ENCODE peak calls at places on chromosomes 4 and X, in ten cellular contexts. One of them, this sample, is unnamed.

GRCh38 chr4:40121515-40121914 is 64.9 kb downstream of the N4BP2 start:
- DNase-seq in Karpas-422: peak; percentile 48
- DNase-seq in lung: no peak
- DNase-seq in upper lobe of left lung: no peak
- DNase-seq in prostate gland: no peak
- DNase-seq in mesenchymal stem cell: peak; percentile 78
- DNase-seq in K562: peak; percentile 56
- DNase-seq in A549: peak; percentile 43
- DNase-seq in tibial nerve: no peak
- DNase-seq in RWPE2: no peak
- DNase-seq in this sample: no peak

GRCh38 chr4:110869862-110870577 is 247.1 kb upstream of the PITX2 start:
- DNase-seq in Karpas-422: no peak
- DNase-seq in lung: no peak
- DNase-seq in upper lobe of left lung: no peak
- DNase-seq in prostate gland: no peak
- DNase-seq in mesenchymal stem cell: no peak
- DNase-seq in K562: no peak
- DNase-seq in A549: peak; percentile 1
- DNase-seq in tibial nerve: no peak
- DNase-seq in RWPE2: no peak
- DNase-seq in this sample: no peak

GRCh38 chrX:40727599-40728252 is 7.6 kb downstream of the MED14 start:
- DNase-seq in Karpas-422: no peak
- DNase-seq in lung: no peak
- DNase-seq in upper lobe of left lung: no peak
- DNase-seq in prostate gland: no peak
- DNase-seq in mesenchymal stem cell: no peak
- DNase-seq in K562: no peak
- DNase-seq in A549: no peak
- DNase-seq in tibial nerve: no peak
- DNase-seq in RWPE2: no peak
- DNase-seq in this sample: no peak

GRCh38 chrX:12210196-12210815 is 72.0 kb downstream of the FRMPD4 start:
- DNase-seq in Karpas-422: no peak
- DNase-seq in lung: no peak
- DNase-seq in upper lobe of left lung: no peak
- DNase-seq in prostate gland: no peak
- DNase-seq in mesenchymal stem cell: peak; percentile 32
- DNase-seq in K562: no peak
- DNase-seq in A549: peak; percentile 38
- DNase-seq in tibial nerve: peak; percentile 12
- DNase-seq in RWPE2: peak; percentile 51
- DNase-seq in this sample: peak; percentile 17

GRCh38 chrX:12949927-12950656 is 24.8 kb upstream of the TMSB4X start:
- DNase-seq in Karpas-422: peak; percentile 96
- DNase-seq in lung: peak; percentile 81
- DNase-seq in upper lobe of left lung: no peak
- DNase-seq in prostate gland: peak; percentile 44
- DNase-seq in mesenchymal stem cell: peak; percentile 94
- DNase-seq in K562: peak; percentile 71
- DNase-seq in A549: no peak
- DNase-seq in tibial nerve: peak; percentile 66
- DNase-seq in RWPE2: no peak
- DNase-seq in this sample: peak; percentile 78

GRCh38 chrX:39953879-39954278 is 143.9 kb downstream of the BCOR start:
- DNase-seq in Karpas-422: no peak
- DNase-seq in lung: peak; percentile 79
- DNase-seq in upper lobe of left lung: peak; percentile 78
- DNase-seq in prostate gland: peak; percentile 88
- DNase-seq in mesenchymal stem cell: peak; percentile 76
- DNase-seq in K562: peak; percentile 24
- DNase-seq in A549: peak; percentile 88
- DNase-seq in tibial nerve: peak; percentile 66
- DNase-seq in RWPE2: peak; percentile 75
- DNase-seq in this sample: no peak

GRCh38 chr4:32455231-32455630 is 1735.1 kb downstream of the PCDH7 start:
- DNase-seq in Karpas-422: no peak
- DNase-seq in lung: no peak
- DNase-seq in upper lobe of left lung: no peak
- DNase-seq in prostate gland: no peak
- DNase-seq in mesenchymal stem cell: no peak
- DNase-seq in K562: no peak
- DNase-seq in A549: no peak
- DNase-seq in tibial nerve: no peak
- DNase-seq in RWPE2: no peak
- DNase-seq in this sample: no peak

GRCh38 chrX:19285857-19286256 is 57.9 kb upstream of the PDHA1 start:
- DNase-seq in Karpas-422: no peak
- DNase-seq in lung: no peak
- DNase-seq in upper lobe of left lung: no peak
- DNase-seq in prostate gland: no peak
- DNase-seq in mesenchymal stem cell: no peak
- DNase-seq in K562: no peak
- DNase-seq in A549: no peak
- DNase-seq in tibial nerve: no peak
- DNase-seq in RWPE2: no peak
- DNase-seq in this sample: no peak

GRCh38 chr4:54322817-54323417 is 93.8 kb downstream of the PDGFRA start:
- DNase-seq in Karpas-422: peak; percentile 87
- DNase-seq in lung: peak; percentile 64
- DNase-seq in upper lobe of left lung: no peak
- DNase-seq in prostate gland: peak; percentile 60
- DNase-seq in mesenchymal stem cell: peak; percentile 67
- DNase-seq in K562: peak; percentile 64
- DNase-seq in A549: peak; percentile 55
- DNase-seq in tibial nerve: peak; percentile 25
- DNase-seq in RWPE2: no peak
- DNase-seq in this sample: peak; percentile 79

GRCh38 chrX:151977923-151978322 is 3.4 kb upstream of the GABRE start:
- DNase-seq in Karpas-422: no peak
- DNase-seq in lung: no peak
- DNase-seq in upper lobe of left lung: no peak
- DNase-seq in prostate gland: peak; percentile 20
- DNase-seq in mesenchymal stem cell: no peak
- DNase-seq in K562: no peak
- DNase-seq in A549: no peak
- DNase-seq in tibial nerve: no peak
- DNase-seq in RWPE2: no peak
- DNase-seq in this sample: no peak

GRCh38 chr4:78346222-78346621 is 205.3 kb upstream of the ANXA3 start:
- DNase-seq in Karpas-422: no peak
- DNase-seq in lung: no peak
- DNase-seq in upper lobe of left lung: no peak
- DNase-seq in prostate gland: no peak
- DNase-seq in mesenchymal stem cell: no peak
- DNase-seq in K562: no peak
- DNase-seq in A549: no peak
- DNase-seq in tibial nerve: no peak
- DNase-seq in RWPE2: no peak
- DNase-seq in this sample: no peak

GRCh38 chr4:123976285-123976684 is 579.7 kb downstream of the SPRY1 start:
- DNase-seq in Karpas-422: no peak
- DNase-seq in lung: no peak
- DNase-seq in upper lobe of left lung: no peak
- DNase-seq in prostate gland: no peak
- DNase-seq in mesenchymal stem cell: peak; percentile 21
- DNase-seq in K562: no peak
- DNase-seq in A549: no peak
- DNase-seq in tibial nerve: no peak
- DNase-seq in RWPE2: no peak
- DNase-seq in this sample: no peak
- H3K27ac ChIP-seq in Karpas-422: no peak overlapping the region
- H3K27ac ChIP-seq in lung: peak overlapping the region; percentile 50
- H3K27ac ChIP-seq in upper lobe of left lung: no peak overlapping the region
- H3K27ac ChIP-seq in prostate gland: no peak overlapping the region
- H3K27ac ChIP-seq in mesenchymal stem cell: no peak overlapping the region
- H3K27ac ChIP-seq in K562: no peak overlapping the region
- H3K27ac ChIP-seq in A549: no peak overlapping the region
- H3K27ac ChIP-seq in tibial nerve: no peak overlapping the region
- H3K27ac ChIP-seq in RWPE2: no peak overlapping the region
- H3K27ac ChIP-seq in this sample: no peak overlapping the region

GRCh38 chr4:106208481-106209460 is 107.2 kb downstream of the TBCK start:
- DNase-seq in Karpas-422: no peak
- DNase-seq in lung: no peak
- DNase-seq in upper lobe of left lung: peak; percentile 37
- DNase-seq in prostate gland: no peak
- DNase-seq in mesenchymal stem cell: no peak
- DNase-seq in K562: no peak
- DNase-seq in A549: no peak
- DNase-seq in tibial nerve: no peak
- DNase-seq in RWPE2: no peak
- DNase-seq in this sample: no peak

DNA sequence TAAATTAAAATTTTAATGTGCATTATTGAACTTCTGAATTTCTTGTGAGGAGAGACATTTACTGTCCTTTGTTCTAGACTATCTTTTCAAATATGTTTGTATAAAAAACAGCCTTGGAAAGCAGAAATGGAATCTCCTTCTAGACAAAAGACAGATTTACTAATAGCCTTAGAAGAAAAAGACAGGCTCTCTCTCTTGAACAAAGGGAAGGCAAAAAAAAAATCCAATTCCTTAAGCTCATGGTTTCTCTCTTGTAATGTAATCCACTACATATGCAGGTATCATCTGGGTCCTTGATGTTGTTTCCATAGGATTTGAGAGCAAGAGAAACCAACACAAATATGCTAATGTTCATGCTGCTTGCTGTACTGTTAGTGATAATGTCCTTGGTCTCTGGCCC is 106.0 kb downstream of the TBCK start:
- DNase-seq in Karpas-422: no peak
- DNase-seq in lung: no peak
- DNase-seq in upper lobe of left lung: no peak
- DNase-seq in prostate gland: no peak
- DNase-seq in mesenchymal stem cell: no peak
- DNase-seq in K562: no peak
- DNase-seq in A549: no peak
- DNase-seq in tibial nerve: no peak
- DNase-seq in RWPE2: no peak
- DNase-seq in this sample: no peak
- H3K27ac ChIP-seq in Karpas-422: no peak overlapping the region
- H3K27ac ChIP-seq in lung: no peak overlapping the region
- H3K27ac ChIP-seq in upper lobe of left lung: no peak overlapping the region
- H3K27ac ChIP-seq in prostate gland: no peak overlapping the region
- H3K27ac ChIP-seq in mesenchymal stem cell: no peak overlapping the region
- H3K27ac ChIP-seq in K562: no peak overlapping the region
- H3K27ac ChIP-seq in A549: no peak overlapping the region
- H3K27ac ChIP-seq in tibial nerve: no peak overlapping the region
- H3K27ac ChIP-seq in RWPE2: no peak overlapping the region
- H3K27ac ChIP-seq in this sample: no peak overlapping the region

DNA sequence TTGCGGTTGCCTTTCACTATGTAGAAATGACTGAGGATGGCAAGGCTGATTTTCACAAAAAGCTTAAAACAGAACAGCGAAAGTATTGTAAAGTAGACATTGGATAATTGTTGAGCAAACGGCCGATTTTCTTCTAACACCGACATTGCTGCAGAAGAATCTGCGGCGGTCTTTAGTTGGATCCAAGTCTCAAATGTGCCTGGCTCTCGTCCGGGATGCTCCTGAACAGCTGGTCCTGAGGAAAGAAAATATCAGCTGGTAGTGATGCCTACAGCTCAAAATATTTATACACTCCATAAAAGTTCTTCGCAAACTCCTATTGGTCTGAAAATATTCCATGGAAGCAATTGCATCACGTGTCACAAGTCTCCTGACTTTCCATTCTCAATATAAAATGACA is at the start of gene ASB5:
- DNase-seq in Karpas-422: no peak
- DNase-seq in lung: no peak
- DNase-seq in upper lobe of left lung: no peak
- DNase-seq in prostate gland: no peak
- DNase-seq in mesenchymal stem cell: no peak
- DNase-seq in K562: no peak
- DNase-seq in A549: no peak
- DNase-seq in tibial nerve: no peak
- DNase-seq in RWPE2: no peak
- DNase-seq in this sample: no peak
- H3K27ac ChIP-seq in Karpas-422: no peak within 1 kb of the TSS
- H3K27ac ChIP-seq in lung: peak within 1 kb of the TSS; percentile 51
- H3K27ac ChIP-seq in upper lobe of left lung: no peak within 1 kb of the TSS
- H3K27ac ChIP-seq in prostate gland: no peak within 1 kb of the TSS
- H3K27ac ChIP-seq in mesenchymal stem cell: peak within 1 kb of the TSS; percentile 97
- H3K27ac ChIP-seq in K562: no peak within 1 kb of the TSS
- H3K27ac ChIP-seq in A549: peak within 1 kb of the TSS; percentile 62
- H3K27ac ChIP-seq in tibial nerve: no peak within 1 kb of the TSS
- H3K27ac ChIP-seq in RWPE2: peak within 1 kb of the TSS; percentile 98
- H3K27ac ChIP-seq in this sample: no peak within 1 kb of the TSS

GRCh38 chr4:143338313-143338712 is 1.6 kb downstream of the GAB1 start:
- DNase-seq in Karpas-422: no peak
- DNase-seq in lung: no peak
- DNase-seq in upper lobe of left lung: no peak
- DNase-seq in prostate gland: no peak
- DNase-seq in mesenchymal stem cell: no peak
- DNase-seq in K562: no peak
- DNase-seq in A549: no peak
- DNase-seq in tibial nerve: no peak
- DNase-seq in RWPE2: no peak
- DNase-seq in this sample: no peak
- H3K27ac ChIP-seq in Karpas-422: no peak overlapping the region
- H3K27ac ChIP-seq in lung: peak overlapping the region; percentile 34
- H3K27ac ChIP-seq in upper lobe of left lung: peak overlapping the region; percentile 95
- H3K27ac ChIP-seq in prostate gland: no peak overlapping the region
- H3K27ac ChIP-seq in mesenchymal stem cell: no peak overlapping the region
- H3K27ac ChIP-seq in K562: no peak overlapping the region
- H3K27ac ChIP-seq in A549: no peak overlapping the region
- H3K27ac ChIP-seq in tibial nerve: peak overlapping the region; percentile 95
- H3K27ac ChIP-seq in RWPE2: no peak overlapping the region
- H3K27ac ChIP-seq in this sample: no peak overlapping the region

GRCh38 chrX:52574416-52575275 is 57.8 kb upstream of the XAGE1B start:
- DNase-seq in Karpas-422: peak; percentile 76
- DNase-seq in lung: peak; percentile 32
- DNase-seq in upper lobe of left lung: no peak
- DNase-seq in prostate gland: peak; percentile 8
- DNase-seq in mesenchymal stem cell: peak; percentile 45
- DNase-seq in K562: peak; percentile 31
- DNase-seq in A549: peak; percentile 76
- DNase-seq in tibial nerve: no peak
- DNase-seq in RWPE2: no peak
- DNase-seq in this sample: peak; percentile 43
- H3K27ac ChIP-seq in Karpas-422: no peak overlapping the region
- H3K27ac ChIP-seq in lung: no peak overlapping the region
- H3K27ac ChIP-seq in upper lobe of left lung: no peak overlapping the region
- H3K27ac ChIP-seq in prostate gland: no peak overlapping the region
- H3K27ac ChIP-seq in mesenchymal stem cell: no peak overlapping the region
- H3K27ac ChIP-seq in K562: no peak overlapping the region
- H3K27ac ChIP-seq in A549: no peak overlapping the region
- H3K27ac ChIP-seq in tibial nerve: no peak overlapping the region
- H3K27ac ChIP-seq in RWPE2: no peak overlapping the region
- H3K27ac ChIP-seq in this sample: no peak overlapping the region

This sample was measured in testis.